ENCODE peak calls at places on chromosomes 2 and 18, in six cellular contexts. I, S, G, Y, A and H are unnamed samples.
A peak's percentile ranks its signal among the peaks of the same experiment; 100 is the strongest.

GRCh38 chr2:20670315-20671035 is 3.5 kb downstream of the GDF7 start:
- DNase-seq in I (no peak), S (no peak), G (peak; percentile 63), Y (no peak), A (no peak), H (no peak)

GRCh38 chr2:240557808-240558207 is at the start of gene ANKMY1:
- DNase-seq in I (peak; percentile 69), S (peak; percentile 92), G (peak; percentile 71), Y (peak; percentile 76), A (peak; percentile 70), H (peak; percentile 77)

GRCh38 chr2:232315049-232315922 is 63.3 kb upstream of the ALPP start:
- DNase-seq in I (peak; percentile 41), S (peak; percentile 64), G (peak; percentile 76), Y (no peak), A (peak; percentile 52), H (peak; percentile 75)

GRCh38 chr2:110106642-110107041 is 9.0 kb downstream of the MALL start:
- DNase-seq in I (no peak), S (peak; percentile 19), G (no peak), Y (no peak), A (peak; percentile 57), H (no peak)

GRCh38 chr2:114201781-114202180 is 240.7 kb upstream of the DPP10 start:
- DNase-seq in I (no peak), S (peak; percentile 2), G (no peak), Y (no peak), A (no peak), H (no peak)

GRCh38 chr18:75158465-75159237 is 50.3 kb downstream of the PTGR3 start:
- DNase-seq in I (no peak), S (no peak), G (no peak), Y (no peak), A (no peak), H (no peak)

GRCh38 chr18:22168360-22168921 is 948 bp upstream of the GATA6 start:
- DNase-seq in I (no peak), S (peak; percentile 42), G (no peak), Y (peak; percentile 47), A (peak; percentile 72), H (no peak)

GRCh38 chr2:170821631-170822291 is 5.1 kb downstream of the GAD1 start:
- DNase-seq in I (no peak), S (no peak), G (no peak), Y (no peak), A (no peak), H (no peak)

GRCh38 chr2:104043864-104044263 is 810.1 kb upstream of the POU3F3 start:
- DNase-seq in I (no peak), S (no peak), G (no peak), Y (peak; percentile 8), A (no peak), H (no peak)

DNA sequence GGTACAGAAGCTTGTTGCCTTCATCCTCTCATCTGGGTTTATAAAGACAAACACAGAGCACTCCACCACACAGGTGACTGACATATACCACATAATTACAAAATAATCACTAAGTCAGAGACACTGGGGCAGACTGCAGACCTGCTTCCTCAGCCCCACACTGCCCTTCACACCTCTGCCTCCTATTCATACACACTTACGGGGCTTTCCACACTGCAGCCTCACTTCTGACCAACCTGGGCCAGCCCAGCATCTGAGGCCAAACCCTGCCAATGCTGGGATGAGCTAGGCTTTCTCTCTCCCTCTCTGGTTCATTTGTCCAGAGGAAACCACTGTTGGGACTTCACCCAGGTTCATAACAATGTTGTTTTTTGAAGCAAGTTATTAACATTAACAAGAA is 4.5 kb downstream of the EMX1 start:
- DNase-seq in I (no peak), S (no peak), G (no peak), Y (no peak), A (peak; percentile 10), H (no peak)
- H3K4me1 ChIP-seq in I (peaks cover 50% of the 10 kb centered on the region), S (peaks cover 15% of the 10 kb centered on the region), G (peaks cover 56% of the 10 kb centered on the region), Y (peaks cover 30% of the 10 kb centered on the region), A (peaks cover 45% of the 10 kb centered on the region), H (peaks cover 31% of the 10 kb centered on the region)

DNA sequence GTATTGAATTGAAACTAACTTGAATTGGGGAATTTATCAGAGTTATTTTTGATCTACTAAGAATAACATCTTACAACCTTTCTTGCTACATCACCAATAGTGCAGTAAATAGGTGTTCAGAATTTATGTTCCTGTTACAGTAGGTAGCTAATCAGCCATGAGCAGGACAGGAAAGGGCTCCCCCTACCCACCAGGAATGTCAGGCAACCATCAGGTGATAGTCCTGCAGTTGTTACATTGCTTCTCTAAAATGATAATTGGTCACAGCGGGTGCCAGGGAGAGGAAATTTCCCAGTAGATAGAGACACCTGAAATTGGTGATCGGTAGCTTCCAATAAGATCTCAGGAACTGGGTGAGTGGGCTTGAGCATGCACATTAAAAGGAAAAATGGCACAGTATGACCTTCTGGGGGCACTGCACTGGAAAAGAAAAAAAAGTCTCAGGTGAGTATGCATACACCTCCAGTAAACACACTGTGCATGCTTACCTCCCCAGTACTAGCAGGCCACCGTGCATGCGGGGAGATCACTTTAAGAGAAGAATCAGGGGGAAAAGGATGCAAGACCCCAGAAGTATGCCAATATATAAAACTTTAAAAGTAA is 1092.0 kb upstream of the LRRTM1 start:
- DNase-seq in I (no peak), S (no peak), G (no peak), Y (no peak), A (no peak), H (no peak)
- TF ChIP-seq CTCF in I (no peak), S (no peak), G (no peak), Y (no peak), A (no peak), H (no peak)

GRCh38 chr2:178920916-178921513 is 113.8 kb upstream of the TTN start:
- DNase-seq in I (no peak), S (no peak), G (no peak), Y (no peak), A (no peak), H (no peak)
- H3K4me3 ChIP-seq in I (no peak overlapping the region), S (no peak overlapping the region), G (no peak overlapping the region), Y (no peak overlapping the region), A (no peak overlapping the region), H (no peak overlapping the region)

GRCh38 chr2:224885295-224885694 is 157.0 kb downstream of the DOCK10 start:
- DNase-seq in I (no peak), S (no peak), G (no peak), Y (no peak), A (no peak), H (no peak)
- H3K4me1 ChIP-seq in I (no peaks in the 10 kb centered on the region), S (peaks cover 4% of the 10 kb centered on the region), G (peaks cover 48% of the 10 kb centered on the region), Y (no peaks in the 10 kb centered on the region), A (no peaks in the 10 kb centered on the region), H (no peaks in the 10 kb centered on the region)